ENCODE peak calls at places on chromosomes 6 and 20, in five cellular contexts. M, S, N, U and Y are unnamed samples.

GRCh38 chr6:1590580-1590979 is 19.1 kb upstream of the FOXC1 start:
- DNase-seq in M (no peak), S (no peak), N (no peak), U (no peak), Y (no peak)

GRCh38 chr6:75602164-75602896 is 650 bp downstream of the SENP6 start:
- DNase-seq in M (peak; percentile 66), S (peak; percentile 26), N (peak; percentile 42), U (peak; percentile 33), Y (peak; percentile 23)

GRCh38 chr20:46566125-46566524 is 15.7 kb upstream of the OCSTAMP start:
- DNase-seq in M (no peak), S (no peak), N (no peak), U (no peak), Y (no peak)

GRCh38 chr6:22575190-22575589 is 5.8 kb downstream of the HDGFL1 start:
- DNase-seq in M (no peak), S (no peak), N (no peak), U (no peak), Y (no peak)

GRCh38 chr6:40755046-40755681 is 168.0 kb upstream of the LRFN2 start:
- DNase-seq in M (peak; percentile 51), S (no peak), N (no peak), U (no peak), Y (no peak)

GRCh38 chr6:3882865-3883264 is 33.7 kb downstream of the FAM50B start:
- DNase-seq in M (no peak), S (no peak), N (no peak), U (no peak), Y (no peak)

GRCh38 chr6:145758086-145758485 is 22.8 kb upstream of the EPM2A start:
- DNase-seq in M (no peak), S (no peak), N (no peak), U (no peak), Y (no peak)

GRCh38 chr20:2713285-2713684 is 20.7 kb downstream of the EBF4 start:
- DNase-seq in M (peak; percentile 66), S (peak; percentile 23), N (no peak), U (no peak), Y (no peak)

GRCh38 chr6:35391240-35391968 is 49.0 kb downstream of the PPARD start:
- DNase-seq in M (no peak), S (no peak), N (no peak), U (no peak), Y (no peak)

GRCh38 chr6:28895131-28895812 is 28.5 kb downstream of the TRIM27 start:
- DNase-seq in M (peak; percentile 99), S (peak; percentile 83), N (peak; percentile 95), U (peak; percentile 95), Y (peak; percentile 67)

GRCh38 chr6:146775227-146775626 is 176.5 kb downstream of the ADGB start:
- DNase-seq in M (peak; percentile 26), S (no peak), N (no peak), U (no peak), Y (no peak)

GRCh38 chr6:13357551-13358075 is 29.3 kb upstream of the TBC1D7 start:
- DNase-seq in M (peak; percentile 66), S (no peak), N (no peak), U (no peak), Y (no peak)

GRCh38 chr6:6397842-6398241 is 77.4 kb upstream of the F13A1 start:
- DNase-seq in M (no peak), S (no peak), N (no peak), U (no peak), Y (no peak)

GRCh38 chr6:108947114-108947854 is 99.1 kb downstream of the ARMC2 start:
- DNase-seq in M (no peak), S (no peak), N (no peak), U (no peak), Y (no peak)

GRCh38 chr6:86937219-86938079 is at the start of gene HTR1E:
- DNase-seq in M (peak; percentile 56), S (peak; percentile 51), N (peak; percentile 25), U (no peak), Y (peak; percentile 35)

GRCh38 chr6:42142118-42142835 is at the start of gene C6orf132:
- DNase-seq in M (peak; percentile 95), S (no peak), N (peak; percentile 17), U (peak; percentile 87), Y (peak; percentile 32)

GRCh38 chr6:134720353-134721094 is 229.4 kb downstream of the ALDH8A1 start:
- DNase-seq in M (no peak), S (no peak), N (no peak), U (no peak), Y (no peak)

GRCh38 chr6:122289721-122290501 is 109.5 kb upstream of the HSF2 start:
- DNase-seq in M (peak; percentile 76), S (no peak), N (no peak), U (no peak), Y (no peak)

GRCh38 chr6:92779758-92780157 is 639.6 kb downstream of the EPHA7 start:
- DNase-seq in M (no peak), S (no peak), N (no peak), U (no peak), Y (no peak)

GRCh38 chr6:44051516-44051915 is 75.7 kb downstream of the MRPL14 start:
- DNase-seq in M (no peak), S (no peak), N (no peak), U (no peak), Y (no peak)

GRCh38 chr6:136608991-136609390 is 58.8 kb upstream of the MAP7 start:
- DNase-seq in M (no peak), S (no peak), N (no peak), U (no peak), Y (no peak)

GRCh38 chr6:106117579-106117978 is 31.4 kb downstream of the PRDM1 start:
- DNase-seq in M (no peak), S (no peak), N (peak; percentile 68), U (no peak), Y (no peak)

GRCh38 chr6:87944541-87944954 is 103.1 kb upstream of the SPACA1 start:
- DNase-seq in M (peak; percentile 31), S (no peak), N (no peak), U (peak; percentile 22), Y (no peak)

GRCh38 chr20:51529758-51530157 is 12.8 kb downstream of the NFATC2 start:
- DNase-seq in M (no peak), S (no peak), N (no peak), U (peak; percentile 37), Y (no peak)

GRCh38 chr20:2693286-2693995 is 861 bp downstream of the EBF4 start:
- DNase-seq in M (peak; percentile 63), S (no peak), N (no peak), U (peak; percentile 36), Y (peak; percentile 56)

GRCh38 chr6:38137609-38138008 is 318.1 kb downstream of the ZFAND3 start:
- DNase-seq in M (peak; percentile 78), S (no peak), N (no peak), U (no peak), Y (no peak)

GRCh38 chr20:3940905-3941304 is 51.7 kb downstream of the PANK2 start:
- DNase-seq in M (no peak), S (no peak), N (no peak), U (no peak), Y (no peak)

GRCh38 chr6:125129354-125129753 is 24.2 kb upstream of the TPD52L1 start:
- DNase-seq in M (no peak), S (no peak), N (no peak), U (no peak), Y (no peak)
- TF ChIP-seq POLR2AphosphoS5 in M (no peak), S (no peak), N (no peak), U (no peak), Y (no peak)

GRCh38 chr6:157812425-157813171 is 10.4 kb upstream of the SNX9 start:
- DNase-seq in M (no peak), S (no peak), N (no peak), U (no peak), Y (no peak)

GRCh38 chr6:157813191-157813590 is 9.9 kb upstream of the SNX9 start:
- DNase-seq in M (no peak), S (no peak), N (no peak), U (no peak), Y (no peak)

GRCh38 chr6:157814883-157815282 is 8.2 kb upstream of the SNX9 start:
- DNase-seq in M (no peak), S (no peak), N (peak; percentile 45), U (no peak), Y (no peak)

GRCh38 chr6:157811476-157812173 is 11.4 kb upstream of the SNX9 start:
- DNase-seq in M (no peak), S (no peak), N (no peak), U (no peak), Y (no peak)

DNA sequence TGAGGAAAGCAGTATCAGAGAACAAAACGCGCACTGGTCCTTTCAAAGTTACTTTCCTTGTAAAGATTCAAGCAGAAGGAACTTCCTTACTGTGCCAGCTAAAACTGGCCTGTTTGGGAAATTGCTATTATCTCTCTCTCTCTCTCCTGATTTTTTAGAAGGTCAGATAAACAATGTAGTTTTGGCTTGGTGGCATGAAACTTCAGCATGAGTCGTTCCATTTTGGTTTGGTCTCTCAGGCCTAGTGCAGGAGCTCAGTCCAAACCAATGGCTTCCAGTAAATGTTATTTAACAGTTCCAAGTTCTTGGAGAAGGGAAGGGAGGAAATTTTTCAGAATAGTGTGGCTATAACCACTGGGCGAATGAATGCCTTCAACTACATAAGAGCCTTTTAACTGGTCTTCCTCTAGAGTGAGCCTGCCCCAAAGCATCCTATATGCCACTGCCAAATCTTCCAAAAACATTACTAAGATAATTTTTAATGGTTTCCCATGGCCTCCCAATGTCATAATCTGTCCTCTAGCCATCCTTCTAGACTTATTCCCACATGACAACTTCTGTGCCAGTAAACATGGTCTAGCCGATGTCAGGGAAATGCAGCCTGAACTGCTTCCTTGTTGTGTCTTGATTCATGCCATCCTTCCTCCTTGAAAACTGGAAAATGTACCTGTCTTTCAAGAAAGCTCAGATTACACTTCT is 9.1 kb upstream of the SNX9 start:
- DNase-seq in M (no peak), S (no peak), N (no peak), U (no peak), Y (no peak)
- TF ChIP-seq POLR2AphosphoS5 in M (no peak), S (no peak), N (no peak), U (peak; percentile 9), Y (no peak)

DNA sequence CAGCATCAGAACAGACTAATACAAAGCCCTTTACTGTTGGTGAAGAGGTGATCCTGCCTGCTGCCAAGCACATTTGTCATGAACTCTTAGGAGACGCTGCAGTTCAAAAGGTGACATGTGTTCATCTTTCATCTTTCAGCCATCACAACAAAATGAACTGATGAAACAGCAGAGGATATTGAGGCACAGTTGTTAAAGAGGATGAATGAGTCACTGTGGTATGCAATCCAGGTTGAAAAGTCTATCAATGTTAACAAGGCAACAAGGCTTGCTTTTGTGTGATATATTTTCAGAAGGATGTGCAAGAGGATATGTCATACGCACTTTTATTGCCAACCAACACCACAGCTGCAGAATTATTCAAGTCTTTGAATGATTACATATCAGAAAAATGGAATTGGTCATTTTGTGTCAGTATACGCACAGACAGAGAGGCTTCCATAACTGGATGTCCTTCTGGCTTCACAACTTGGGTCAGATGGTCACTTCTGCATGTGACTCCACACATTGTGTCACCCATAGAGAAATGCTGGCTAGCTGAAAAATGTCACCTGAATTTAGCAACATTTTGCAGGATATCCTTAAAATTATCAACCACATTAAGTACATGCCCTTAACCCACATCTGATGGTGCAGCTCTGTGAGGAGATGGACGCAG is 52.3 kb upstream of the PLN start:
- DNase-seq in M (no peak), S (no peak), N (no peak), U (no peak), Y (no peak)
- TF ChIP-seq POLR2AphosphoS5 in M (no peak), S (no peak), N (no peak), U (no peak), Y (no peak)

DNA sequence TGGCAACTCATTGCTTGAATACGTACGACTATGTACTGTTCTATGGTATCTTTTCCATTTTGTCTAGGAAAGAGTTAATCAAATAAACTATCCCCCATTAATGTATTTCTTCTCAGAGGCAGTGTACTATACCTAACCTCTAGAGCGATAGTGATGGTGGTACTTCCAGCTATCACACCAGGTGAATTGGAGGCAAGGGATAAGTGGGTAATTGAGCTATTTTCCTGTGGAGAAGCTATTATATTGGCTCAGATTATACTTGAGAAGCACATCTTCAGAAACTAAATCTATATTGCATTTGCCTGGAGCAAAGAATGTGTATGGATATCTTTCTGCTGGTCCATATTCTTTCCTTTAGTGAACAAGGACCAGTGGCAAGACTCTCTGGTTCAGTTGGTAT is 430.7 kb upstream of the KHDRBS2 start:
- DNase-seq in M (no peak), S (no peak), N (no peak), U (no peak), Y (no peak)
- TF ChIP-seq POLR2AphosphoS5 in M (no peak), S (no peak), N (no peak), U (no peak), Y (no peak)